ENCODE peak calls at places on chromosomes 11 and 22, in five cellular contexts. H, X, M, R and W are unnamed samples.

GRCh38 chr11:48007677-48008076 is 27.3 kb downstream of the PTPRJ start:
- DNase-seq in M (no peak), R (no peak), H (no peak), X (no peak), W (no peak)

GRCh38 chr11:131815631-131816030 is 445.2 kb downstream of the NTM start:
- DNase-seq in X (no peak), M (no peak), R (no peak), H (no peak), W (no peak)

GRCh38 chr22:27880778-27881394 is 38.2 kb downstream of the PITPNB start:
- DNase-seq in X (no peak), M (no peak), H (peak; percentile 55), R (no peak), W (no peak)

GRCh38 chr22:32764330-32765116 is 37.0 kb upstream of the TIMP3 start:
- DNase-seq in H (no peak), M (no peak), X (no peak), R (no peak), W (peak; percentile 37)

GRCh38 chr11:126886085-126886484 is 114.5 kb downstream of the KIRREL3 start:
- DNase-seq in X (no peak), R (no peak), M (no peak), H (no peak), W (no peak)

GRCh38 chr11:128579790-128580504 is 7.4 kb downstream of the ETS1 start:
- DNase-seq in X (no peak), H (no peak), M (no peak), R (no peak), W (no peak)

GRCh38 chr11:122754553-122755322 is 83.6 kb upstream of the CRTAM start:
- DNase-seq in X (peak; percentile 49), M (no peak), R (no peak), H (no peak), W (no peak)

GRCh38 chr11:67278135-67278938 is 10.8 kb upstream of the ANKRD13D start:
- DNase-seq in R (no peak), M (no peak), H (no peak), X (no peak), W (no peak)

GRCh38 chr11:27703453-27703852 is 3.2 kb upstream of the BDNF start:
- DNase-seq in X (no peak), H (no peak), M (no peak), R (no peak), W (no peak)

GRCh38 chr11:130437848-130438247 is 9.4 kb upstream of the ADAMTS8 start:
- DNase-seq in R (no peak), H (no peak), M (no peak), X (no peak), W (no peak)

GRCh38 chr11:2794947-2795346 is 90.6 kb downstream of the CDKN1C start:
- DNase-seq in H (no peak), R (peak; percentile 23), X (no peak), M (peak; percentile 27), W (peak; percentile 11)

GRCh38 chr11:114439229-114440120 is at the start of gene REXO2:
- DNase-seq in X (peak; percentile 91), R (peak; percentile 97), H (peak; percentile 98), M (peak; percentile 96), W (peak; percentile 95)
- TF ChIP-seq POLR2A in X (peak; percentile 88), R (no peak), H (peak; percentile 89), M (no peak), W (peak; percentile 86)

GRCh38 chr11:117704416-117705150 is 92.4 kb downstream of the DSCAML1 start:
- DNase-seq in X (no peak), M (no peak), H (no peak), R (no peak), W (no peak)
- TF ChIP-seq POLR2A in X (no peak), M (no peak), H (no peak), R (no peak), W (no peak)

DNA sequence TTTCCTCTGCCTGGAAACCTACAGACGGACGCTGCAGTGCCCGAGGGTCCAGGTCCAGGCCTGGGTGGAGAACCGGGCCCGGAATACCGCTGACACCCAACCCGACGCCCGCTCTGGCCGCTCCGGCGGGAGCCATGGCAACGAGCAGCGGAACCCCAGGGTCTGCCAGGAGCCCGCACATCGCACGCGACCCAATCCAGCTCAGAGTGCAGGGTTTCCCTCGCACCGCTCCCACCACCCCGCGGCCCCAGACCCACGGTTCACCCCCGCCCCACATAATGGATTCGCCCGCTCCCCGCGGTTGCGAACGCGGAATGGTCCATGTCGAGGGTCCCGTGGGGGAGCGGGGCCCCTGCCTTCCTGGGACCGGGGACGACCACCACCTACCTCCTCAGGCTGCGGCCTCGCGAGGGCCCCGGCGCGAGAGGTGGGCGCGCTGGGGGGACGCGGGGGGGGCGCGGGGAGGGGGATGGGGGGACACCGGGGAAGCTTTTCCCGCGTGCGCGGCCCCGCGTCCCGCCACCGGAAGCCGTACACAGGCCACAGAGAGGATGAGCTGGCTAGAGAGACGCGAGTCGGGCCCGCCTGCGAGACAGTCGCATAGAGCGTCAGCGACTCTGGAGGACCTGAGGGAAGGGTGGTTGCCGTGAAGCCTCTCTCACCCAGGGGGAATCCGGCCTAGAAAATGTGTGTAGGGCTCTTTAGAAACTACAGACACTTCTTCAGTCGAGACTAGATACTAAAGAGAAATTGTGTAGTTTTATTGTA is at the start of gene SSRP1:
- DNase-seq in X (peak; percentile 94), R (peak; percentile 88), H (peak; percentile 82), M (peak; percentile 87), W (peak; percentile 83)
- TF ChIP-seq POLR2A in X (peak; percentile 69), R (no peak), H (peak; percentile 21), M (peak; percentile 35), W (peak; percentile 51)

DNA sequence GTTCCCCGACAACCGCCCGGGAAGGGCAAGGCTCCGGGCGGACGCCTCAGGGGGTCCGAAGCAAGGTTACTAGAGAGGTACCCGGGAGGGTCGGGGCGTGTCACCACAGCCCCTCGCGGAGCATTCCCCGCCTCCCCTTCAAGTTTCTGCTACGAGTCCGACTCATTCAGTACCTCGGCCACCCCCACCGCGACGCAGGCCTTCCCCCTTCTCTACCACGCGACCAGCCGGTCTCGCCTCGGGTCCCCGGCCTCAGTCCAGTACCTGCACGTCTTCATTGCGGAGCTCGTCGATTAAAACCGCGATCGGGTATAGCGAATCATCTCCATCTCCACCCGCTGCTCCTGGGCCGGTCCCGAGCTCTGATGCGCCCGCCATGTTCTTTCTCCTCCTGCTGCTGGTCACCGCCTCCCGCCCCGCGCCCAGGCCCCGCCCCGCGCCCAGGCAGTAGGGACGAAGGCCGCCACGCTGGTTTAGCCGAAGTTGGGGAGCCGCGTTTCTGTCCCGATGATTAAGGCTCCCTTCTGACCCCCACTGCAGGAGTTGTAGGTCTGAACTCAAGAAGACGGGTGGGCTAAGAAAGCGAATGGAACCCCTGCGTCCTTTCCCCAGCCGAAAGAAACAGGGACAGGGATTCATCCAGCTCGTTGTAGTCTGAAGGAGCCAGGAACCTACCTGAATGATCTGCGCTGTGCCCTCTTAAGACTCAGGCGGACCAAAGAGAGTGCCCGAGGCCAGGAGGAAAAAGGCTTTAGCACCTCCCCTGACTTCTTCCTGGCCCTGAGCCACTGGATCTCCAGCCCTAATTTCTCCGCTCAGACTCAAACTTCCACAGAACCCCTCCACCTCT is at the start of gene PPP2R1B:
- DNase-seq in M (peak; percentile 94), H (peak; percentile 82), X (peak; percentile 95), R (peak; percentile 77), W (peak; percentile 67)
- TF ChIP-seq POLR2A in M (no peak), H (peak; percentile 67), X (peak; percentile 92), R (no peak), W (peak; percentile 65)

DNA sequence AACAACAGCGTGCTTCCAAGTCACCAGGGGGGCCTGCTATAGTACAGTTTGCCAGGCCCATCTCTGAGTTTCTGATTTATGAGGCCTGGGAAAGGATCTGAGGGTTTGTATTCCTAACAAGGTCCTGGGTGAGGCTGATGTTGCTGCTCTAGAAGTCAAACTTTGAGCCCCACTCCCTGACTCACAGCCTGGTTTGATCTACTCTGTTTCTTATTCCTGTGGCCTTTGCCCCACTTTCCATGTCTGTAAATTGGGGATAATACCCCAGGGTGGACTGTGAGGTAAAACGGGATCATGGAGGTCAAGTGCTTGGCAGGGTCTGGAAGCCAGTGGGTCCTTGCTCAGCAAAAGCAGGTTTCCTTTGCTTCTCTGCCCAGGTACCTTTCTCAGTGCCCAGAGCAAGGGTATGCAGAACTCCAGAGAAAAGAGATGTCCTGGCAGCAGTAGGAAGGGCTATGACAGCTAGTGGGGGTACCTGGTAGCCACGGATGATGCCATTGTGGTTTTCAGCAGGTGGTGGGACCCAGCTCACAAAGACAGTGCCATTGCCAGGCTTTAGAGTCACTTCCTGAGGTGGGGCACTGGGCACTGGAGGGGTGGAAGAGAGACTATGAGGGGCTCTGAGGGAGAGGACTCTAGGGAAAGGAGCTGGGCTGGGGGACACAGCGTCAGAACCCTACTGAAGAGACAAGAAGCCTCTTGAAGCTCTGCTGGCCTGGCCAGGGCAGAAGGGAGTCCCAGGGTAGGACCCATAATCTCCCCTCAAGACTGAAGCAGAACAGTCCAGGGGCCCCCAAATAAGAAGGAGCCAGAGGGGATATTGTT is 2.8 kb downstream of the ROBO4 start:
- DNase-seq in M (no peak), X (no peak), R (no peak), H (no peak), W (no peak)
- TF ChIP-seq POLR2A in M (no peak), X (no peak), R (no peak), H (no peak), W (no peak)

GRCh38 chr11:60872952-60873524 is 5.7 kb downstream of the ZP1 start:
- DNase-seq in M (peak; percentile 48), R (peak; percentile 26), X (no peak), H (no peak), W (no peak)
- TF ChIP-seq POLR2A in M (no peak), R (no peak), X (no peak), H (no peak), W (no peak)

GRCh38 chr11:64317961-64318693 is at the start of gene PRDX5:
- DNase-seq in M (peak; percentile 97), H (peak; percentile 93), X (peak; percentile 94), R (peak; percentile 97), W (peak; percentile 97)
- TF ChIP-seq POLR2A in M (peak; percentile 93), H (peak; percentile 95), X (peak; percentile 70), R (no peak), W (peak; percentile 81)

DNA sequence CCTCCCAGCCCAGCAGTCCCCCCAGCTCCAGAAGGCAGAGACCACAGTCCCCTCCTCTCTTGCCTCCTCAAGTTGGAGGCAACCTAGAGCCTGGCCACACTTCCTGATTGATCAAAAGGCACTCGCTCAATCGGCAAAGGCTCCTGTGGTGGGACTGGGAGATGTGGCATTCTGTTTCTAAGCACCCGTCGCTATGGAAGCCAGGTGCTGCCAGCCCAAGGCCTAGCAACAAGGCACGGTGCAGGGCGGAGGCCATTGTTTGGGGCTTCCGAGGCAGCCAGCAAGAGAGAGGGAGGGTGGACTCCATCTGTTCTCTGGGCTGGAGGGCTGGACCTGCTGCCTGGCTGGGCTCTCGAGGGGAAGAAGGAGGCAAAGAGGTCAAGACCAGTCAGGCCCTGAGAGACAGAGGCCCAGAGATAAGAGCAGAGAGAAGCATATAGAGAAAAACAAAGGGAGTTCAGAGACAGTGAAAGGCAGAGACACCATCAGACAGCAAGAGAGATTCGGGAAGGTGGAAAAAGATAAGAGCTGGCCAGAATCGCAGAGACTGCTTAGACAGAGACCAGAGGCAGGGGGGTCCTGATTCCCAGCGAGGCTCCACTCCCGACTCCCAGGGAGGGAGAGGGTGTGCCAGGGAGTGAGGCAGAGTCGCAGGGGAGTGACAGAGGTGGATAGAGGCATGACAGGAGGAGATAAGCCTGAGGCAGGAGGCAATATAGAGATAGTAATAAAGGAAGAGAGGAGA is 21.2 kb downstream of the PDE2A start:
- DNase-seq in R (no peak), X (peak; percentile 82), M (no peak), H (no peak), W (no peak)
- TF ChIP-seq POLR2A in R (no peak), X (no peak), M (no peak), H (no peak), W (no peak)

GRCh38 chr11:9314291-9315077 is at the start of gene TMEM41B:
- DNase-seq in X (peak; percentile 99), M (peak; percentile 99), R (peak; percentile 98), H (peak; percentile 95), W (peak; percentile 95)
- TF ChIP-seq POLR2A in X (peak; percentile 94), M (peak; percentile 65), R (no peak), H (peak; percentile 94), W (peak; percentile 84)